ENCODE peak calls at places on chromosomes 7 and 10, in four cellular contexts. B is ovary, Z is A549, X is ascending aorta. Y is an unnamed sample.

GRCh38 chr7:29189743-29190201 is 4.8 kb upstream of the CHN2 start:
- DNase-seq in B (peak), Z (peak), X (no peak), Y (peak)

GRCh38 chr7:24858108-24858977 is 101.1 kb upstream of the GSDME start:
- DNase-seq in B (no peak), Z (no peak), X (no peak), Y (no peak)

GRCh38 chr10:17216901-17217395 is 11.1 kb upstream of the VIM start:
- DNase-seq in B (no peak), Z (no peak), X (no peak), Y (no peak)

GRCh38 chr7:150891740-150892139 is 39.4 kb downstream of the AOC1 start:
- DNase-seq in B (no peak), Z (no peak), X (no peak), Y (no peak)

GRCh38 chr7:91869661-91870060 is 10.8 kb downstream of the MTERF1 start:
- DNase-seq in B (no peak), Z (no peak), X (no peak), Y (no peak)

GRCh38 chr7:2024227-2024918 is 208.4 kb downstream of the MAD1L1 start:
- DNase-seq in B (peak), Z (no peak), X (no peak), Y (no peak)

GRCh38 chr7:85130702-85131101 is 56.2 kb downstream of the SEMA3D start:
- DNase-seq in B (no peak), Z (no peak), X (no peak), Y (no peak)

GRCh38 chr7:18558910-18559309 is 63.4 kb downstream of the HDAC9 start:
- DNase-seq in B (no peak), Z (no peak), X (no peak), Y (no peak)

GRCh38 chr10:31063839-31064238 is 32.2 kb upstream of the ZNF438 start:
- DNase-seq in B (no peak), Z (no peak), X (no peak), Y (no peak)

GRCh38 chr10:72086466-72087391 is 1.6 kb downstream of the SPOCK2 start:
- DNase-seq in B (no peak), Z (no peak), X (no peak), Y (no peak)

GRCh38 chr10:72087969-72088878 is at the start of gene SPOCK2:
- DNase-seq in B (no peak), Z (no peak), X (no peak), Y (no peak)

GRCh38 chr10:72085864-72086465 is 2.4 kb downstream of the SPOCK2 start:
- DNase-seq in B (no peak), Z (no peak), X (no peak), Y (no peak)

GRCh38 chr10:72088879-72089585 is 681 bp upstream of the SPOCK2 start:
- DNase-seq in B (no peak), Z (no peak), X (no peak), Y (no peak)

GRCh38 chr10:72087392-72087968 is 871 bp downstream of the SPOCK2 start:
- DNase-seq in B (no peak), Z (no peak), X (no peak), Y (no peak)
- H3K4me3 ChIP-seq in B (peak), Z (no peak), X (peak), Y (no peak)

DNA sequence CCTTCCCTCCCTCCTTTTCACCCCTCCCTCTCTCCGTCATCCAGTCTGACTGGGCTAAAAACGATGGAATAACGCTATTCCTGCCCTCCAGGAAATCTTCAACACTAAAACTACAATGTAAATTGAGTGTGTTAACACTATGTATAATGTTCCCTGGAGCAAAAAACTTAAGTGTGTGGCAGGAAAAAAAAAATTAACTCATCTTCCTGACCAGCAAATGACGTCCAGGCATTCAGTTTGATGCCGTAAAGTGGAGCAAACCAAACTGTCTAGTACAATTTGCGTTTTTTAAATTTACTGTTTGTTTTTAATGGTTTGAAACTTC is 545 bp upstream of the MTPN start:
- DNase-seq in B (no peak), Z (no peak), X (no peak), Y (no peak)
- H3K27ac ChIP-seq in B (peak), Z (peak), X (peak), Y (no peak)

GRCh38 chr7:140542226-140542625 is 62.9 kb upstream of the MKRN1 start:
- DNase-seq in B (peak), Z (no peak), X (no peak), Y (no peak)

GRCh38 chr7:140540142-140540777 is 61.0 kb upstream of the MKRN1 start:
- DNase-seq in B (peak), Z (no peak), X (no peak), Y (no peak)

GRCh38 chr7:140541176-140541512 is 61.8 kb upstream of the MKRN1 start:
- DNase-seq in B (peak), Z (no peak), X (no peak), Y (no peak)

GRCh38 chr7:140539466-140539865 is 60.2 kb upstream of the MKRN1 start:
- DNase-seq in B (no peak), Z (no peak), X (no peak), Y (no peak)

DNA sequence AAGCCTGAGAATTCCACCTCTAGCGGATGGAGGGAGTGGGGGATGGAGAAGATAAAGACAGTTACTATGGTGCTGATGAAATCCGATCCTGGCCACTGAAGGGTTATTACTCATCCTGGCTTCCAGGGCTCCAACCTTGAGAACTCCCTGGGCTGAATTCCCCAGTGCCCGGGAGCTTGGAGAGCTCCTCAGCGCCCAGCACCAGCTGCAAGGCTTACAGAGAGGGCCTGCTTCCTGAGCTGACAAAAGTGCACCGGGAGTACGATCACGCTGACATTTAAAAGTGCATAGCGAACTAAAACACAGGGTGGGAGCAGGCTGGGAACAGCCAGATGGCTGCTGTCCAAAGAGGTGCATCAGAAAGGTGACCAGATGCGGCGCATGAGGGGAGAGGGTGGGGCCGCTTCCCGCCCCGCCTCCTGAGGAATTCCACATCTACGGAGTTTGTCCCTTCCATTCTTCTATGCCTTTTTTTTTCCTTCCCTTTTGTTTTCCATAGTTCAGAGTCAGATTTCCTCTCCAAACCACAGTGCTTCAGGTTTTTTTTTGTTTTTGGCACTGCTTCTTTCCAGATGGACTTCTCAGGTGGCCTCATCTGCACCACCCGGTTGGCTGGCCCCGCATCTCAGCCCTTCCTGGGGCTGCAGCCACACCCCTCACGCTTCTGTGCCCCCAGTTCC is 62.3 kb upstream of the MKRN1 start:
- DNase-seq in B (peak), Z (peak), X (no peak), Y (peak)
- H3K4me3 ChIP-seq in B (no peak), Z (peak), X (no peak), Y (peak)

DNA sequence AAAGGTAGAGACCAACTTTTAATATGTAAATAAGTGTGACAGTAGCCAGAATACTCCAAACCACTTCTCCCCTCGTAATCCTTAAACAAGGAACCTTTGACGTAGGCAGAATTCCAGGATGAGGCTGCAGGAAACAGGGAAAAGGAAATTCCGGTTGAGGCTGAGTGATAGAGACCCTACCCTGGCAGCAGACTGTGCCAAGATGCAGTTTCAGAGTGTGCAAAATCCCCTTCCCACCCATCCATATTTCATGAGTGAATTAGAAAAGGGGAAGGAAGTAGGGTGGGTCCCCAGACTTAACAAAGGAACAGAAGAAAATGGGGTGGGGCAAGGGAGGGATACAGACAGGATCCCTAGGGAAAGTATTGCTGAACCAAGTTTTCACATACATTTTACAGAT is 143.0 kb downstream of the RAPGEF5 start:
- DNase-seq in B (no peak), Z (no peak), X (no peak), Y (no peak)
- H3K27ac ChIP-seq in B (no peak), Z (no peak), X (peak), Y (no peak)

GRCh38 chr10:101140084-101140949 is 9.2 kb downstream of the TLX1 start:
- DNase-seq in B (no peak), Z (no peak), X (no peak), Y (no peak)
- H3K4me3 ChIP-seq in B (no peak), Z (no peak), X (peak), Y (no peak)

GRCh38 chr7:72504057-72504456 is 91.9 kb upstream of the CALN1 start:
- DNase-seq in B (no peak), Z (no peak), X (no peak), Y (no peak)
- H3K27ac ChIP-seq in B (no peak), Z (no peak), X (no peak), Y (no peak)

GRCh38 chr10:78134919-78135318 is 101.3 kb downstream of the RPS24 start:
- DNase-seq in B (no peak), Z (peak), X (no peak), Y (no peak)
- H3K4me3 ChIP-seq in B (no peak), Z (peak), X (no peak), Y (no peak)

GRCh38 chr7:100476108-100476780 is 2.8 kb downstream of the TSC22D4 start:
- DNase-seq in B (no peak), Z (no peak), X (no peak), Y (no peak)
- H3K27ac ChIP-seq in B (peak), Z (no peak), X (peak), Y (no peak)

GRCh38 chr7:5349437-5350173 is 66.9 kb downstream of the SLC29A4 start:
- DNase-seq in B (no peak), Z (no peak), X (no peak), Y (no peak)
- H3K4me3 ChIP-seq in B (no peak), Z (no peak), X (no peak), Y (no peak)

GRCh38 chr10:104735469-104735868 is 94.4 kb downstream of the SORCS3 start:
- DNase-seq in B (no peak), Z (no peak), X (no peak), Y (no peak)

GRCh38 chr10:104734408-104734807 is 93.3 kb downstream of the SORCS3 start:
- DNase-seq in B (no peak), Z (no peak), X (no peak), Y (peak)

GRCh38 chr10:104732222-104732621 is 91.1 kb downstream of the SORCS3 start:
- DNase-seq in B (no peak), Z (no peak), X (no peak), Y (no peak)

GRCh38 chr10:104736006-104736405 is 94.9 kb downstream of the SORCS3 start:
- DNase-seq in B (no peak), Z (no peak), X (no peak), Y (no peak)

GRCh38 chr10:104735036-104735435 is 93.9 kb downstream of the SORCS3 start:
- DNase-seq in B (no peak), Z (no peak), X (no peak), Y (no peak)
- H3K27ac ChIP-seq in B (no peak), Z (no peak), X (no peak), Y (no peak)